ENCODE peak calls at places on chromosomes 1 and 21, in eight cellular contexts. H is left ventricle myocardium inferior, R is left lung, T is AG10803, F is tibial nerve, B is tibial artery, I is body of pancreas, O is IMR-90. X is an unnamed sample.
A peak's percentile ranks its signal among the peaks of the same experiment; 100 is the strongest.

GRCh38 chr1:34162852-34163766 is 1.9 kb downstream of the CSMD2 start:
- DNase-seq in H (peak; percentile 59), R (peak; percentile 89), T (peak; percentile 97), F (peak; percentile 30), B (peak; percentile 83), I (peak; percentile 75), O (peak; percentile 74), X (peak; percentile 69)

GRCh38 chr21:43312751-43313169 is 114.2 kb downstream of the SIK1 start:
- DNase-seq in H (no peak), R (peak; percentile 65), T (no peak), F (no peak), B (no peak), I (no peak), O (no peak), X (no peak)

GRCh38 chr1:230208619-230209261 is 141.7 kb downstream of the GALNT2 start:
- DNase-seq in H (no peak), R (no peak), T (no peak), F (no peak), B (no peak), I (no peak), O (no peak), X (no peak)

GRCh38 chr1:111747947-111748346 is 7.8 kb upstream of the DDX20 start:
- DNase-seq in H (no peak), R (no peak), T (no peak), F (no peak), B (no peak), I (no peak), O (no peak), X (no peak)

GRCh38 chr1:23431431-23431830 is 6.9 kb upstream of the TCEA3 start:
- DNase-seq in H (no peak), R (no peak), T (no peak), F (no peak), B (no peak), I (no peak), O (no peak), X (no peak)

GRCh38 chr1:31576743-31577455 is 584 bp downstream of the TINAGL1 start:
- DNase-seq in H (no peak), R (no peak), T (no peak), F (no peak), B (no peak), I (no peak), O (no peak), X (no peak)

GRCh38 chr1:92356956-92357355 is 58.1 kb downstream of the RPAP2 start:
- DNase-seq in H (no peak), R (no peak), T (peak; percentile 89), F (no peak), B (no peak), I (no peak), O (peak; percentile 88), X (peak; percentile 87)

GRCh38 chr1:115098979-115099692 is 9.8 kb upstream of the TSPAN2 start:
- DNase-seq in H (no peak), R (no peak), T (peak; percentile 69), F (no peak), B (peak; percentile 80), I (no peak), O (peak; percentile 26), X (peak; percentile 62)

GRCh38 chr21:34909492-34910292 is 139.4 kb downstream of the RUNX1 start:
- DNase-seq in H (no peak), R (no peak), T (peak; percentile 66), F (no peak), B (no peak), I (no peak), O (peak; percentile 51), X (no peak)

GRCh38 chr1:89657886-89658285 is 25.0 kb downstream of the LRRC8C start:
- DNase-seq in H (no peak), R (no peak), T (no peak), F (no peak), B (no peak), I (no peak), O (peak; percentile 51), X (no peak)

GRCh38 chr1:229836324-229836723 is 210.3 kb downstream of the URB2 start:
- DNase-seq in H (no peak), R (no peak), T (no peak), F (no peak), B (no peak), I (no peak), O (no peak), X (no peak)

GRCh38 chr1:172135923-172136610 is 284.4 kb upstream of the C1orf105 start:
- DNase-seq in H (no peak), R (no peak), T (peak; percentile 81), F (no peak), B (no peak), I (no peak), O (peak; percentile 81), X (peak; percentile 88)

GRCh38 chr1:34928865-34929496 is 469 bp downstream of the DLGAP3 start:
- DNase-seq in H (no peak), R (no peak), T (no peak), F (no peak), B (no peak), I (no peak), O (no peak), X (no peak)

GRCh38 chr21:32312976-32313375 is 14.3 kb downstream of the MRAP start:
- DNase-seq in H (no peak), R (no peak), T (no peak), F (no peak), B (no peak), I (no peak), O (no peak), X (no peak)

GRCh38 chr1:200072636-200073285 is 45.3 kb downstream of the NR5A2 start:
- DNase-seq in H (no peak), R (no peak), T (no peak), F (no peak), B (no peak), I (no peak), O (no peak), X (no peak)

GRCh38 chr1:117367769-117368059 is 465 bp downstream of the MAN1A2 start:
- DNase-seq in H (no peak), R (no peak), T (no peak), F (no peak), B (no peak), I (no peak), O (peak; percentile 3), X (no peak)

GRCh38 chr1:9058465-9058864 is 11.0 kb downstream of the SLC2A5 start:
- DNase-seq in H (no peak), R (no peak), T (peak; percentile 59), F (no peak), B (no peak), I (no peak), O (peak; percentile 34), X (peak; percentile 31)
- TF ChIP-seq CTCF in H (peak; percentile 47), R (no peak), T (peak; percentile 58), F (no peak), B (no peak), I (peak; percentile 28), O (peak; percentile 39), X (peak; percentile 33)

DNA sequence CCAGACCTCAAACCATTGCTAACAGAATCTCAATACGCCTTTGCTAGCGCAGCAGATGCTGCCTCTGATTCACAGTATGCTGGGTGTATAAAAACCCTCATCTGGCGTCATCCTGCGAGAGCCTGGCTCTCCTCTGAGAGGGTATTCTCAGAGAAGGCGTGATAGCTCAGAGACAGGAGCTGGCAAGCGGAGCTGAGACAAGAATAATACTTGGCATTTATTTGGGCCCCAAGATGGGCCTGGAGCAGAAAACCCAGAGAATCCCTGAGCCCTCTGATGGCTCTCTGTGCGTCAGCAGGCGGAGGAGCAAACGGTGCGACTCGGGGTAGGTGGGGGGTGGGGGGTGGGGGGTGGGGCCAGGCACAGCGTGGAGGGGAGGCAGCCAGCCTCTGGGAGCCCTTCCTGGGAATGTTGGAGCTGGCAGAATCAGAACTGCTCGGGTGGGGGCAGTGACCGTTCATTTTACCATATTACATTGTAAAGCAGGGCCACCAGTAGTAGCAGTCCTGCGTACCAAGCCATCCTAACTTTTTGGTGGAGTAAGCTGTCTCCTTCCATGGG is 6.9 kb downstream of the RIIAD1 start:
- DNase-seq in H (no peak), R (no peak), T (peak; percentile 55), F (no peak), B (no peak), I (no peak), O (peak; percentile 57), X (peak; percentile 39)
- H3K4me3 ChIP-seq in H (peak overlapping the region; percentile 51), R (no peak overlapping the region), T (peak overlapping the region; percentile 14), F (peak overlapping the region; percentile 8), B (peak overlapping the region; percentile 46), I (no peak overlapping the region), O (no peak overlapping the region), X (no peak overlapping the region)

GRCh38 chr1:20484526-20485462 is 1.2 kb downstream of the CAMK2N1 start:
- DNase-seq in H (no peak), R (peak; percentile 71), T (no peak), F (no peak), B (no peak), I (no peak), O (no peak), X (no peak)

GRCh38 chr1:20485527-20486456 is at the start of gene CAMK2N1:
- DNase-seq in H (peak; percentile 83), R (peak; percentile 84), T (peak; percentile 72), F (no peak), B (peak; percentile 75), I (peak; percentile 39), O (peak; percentile 67), X (peak; percentile 49)

GRCh38 chr1:20483098-20483832 is 2.7 kb downstream of the CAMK2N1 start:
- DNase-seq in H (no peak), R (no peak), T (no peak), F (no peak), B (no peak), I (no peak), O (no peak), X (no peak)

GRCh38 chr1:20481643-20482498 is 4.1 kb downstream of the CAMK2N1 start:
- DNase-seq in H (no peak), R (no peak), T (no peak), F (no peak), B (no peak), I (no peak), O (no peak), X (no peak)

DNA sequence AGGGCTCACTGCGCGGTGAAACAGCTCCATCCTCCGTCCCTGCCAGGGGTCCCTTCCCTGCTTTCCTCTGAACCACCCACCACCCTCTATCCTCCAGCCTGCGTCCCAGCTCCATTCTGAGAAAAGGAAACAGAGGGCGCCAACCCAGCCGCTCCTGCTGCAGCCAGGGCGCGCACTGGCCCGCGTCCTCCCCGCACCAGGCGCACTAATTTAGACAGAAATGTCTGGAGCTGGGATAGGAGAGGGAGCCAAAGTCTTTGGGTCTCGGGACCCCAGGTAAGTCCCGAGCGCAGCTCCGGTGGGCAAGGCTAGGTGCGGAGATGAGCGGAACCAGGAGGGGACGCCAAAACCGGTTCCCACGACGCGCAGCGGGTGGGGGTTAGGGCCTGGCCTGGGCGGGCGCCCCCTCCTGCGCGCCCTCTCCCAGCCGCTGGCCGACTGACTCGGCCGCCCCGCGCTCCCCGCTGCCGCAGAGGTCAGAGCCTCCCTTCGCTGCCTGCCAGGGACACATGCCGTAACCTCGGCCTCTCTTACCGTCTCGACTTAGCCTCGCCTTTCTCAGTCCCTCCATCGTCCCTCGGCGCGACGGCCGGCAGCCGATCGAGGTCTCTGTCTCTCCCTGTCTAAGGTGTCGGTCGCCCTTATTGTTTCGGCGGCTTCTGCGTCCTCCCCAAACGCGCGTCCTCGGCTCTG is 2.0 kb downstream of the CAMK2N1 start:
- DNase-seq in H (no peak), R (peak; percentile 68), T (no peak), F (no peak), B (no peak), I (no peak), O (peak; percentile 22), X (no peak)
- TF ChIP-seq CTCF in H (no peak), R (no peak), T (peak; percentile 7), F (no peak), B (no peak), I (no peak), O (peak; percentile 6), X (peak; percentile 18)

GRCh38 chr1:44777547-44777946 is 2.2 kb downstream of the RPS8 start:
- DNase-seq in H (no peak), R (peak; percentile 53), T (no peak), F (no peak), B (no peak), I (no peak), O (no peak), X (no peak)
- H3K4me3 ChIP-seq in H (peak overlapping the region; percentile 5), R (peak overlapping the region; percentile 88), T (peak overlapping the region; percentile 91), F (peak overlapping the region; percentile 90), B (no peak overlapping the region), I (no peak overlapping the region), O (no peak overlapping the region), X (peak overlapping the region; percentile 98)